ENCODE peak calls at places on chromosomes 16 and 17, in four cellular contexts. E, B, U and M are unnamed samples.

GRCh38 chr17:56592487-56593072 is 919 bp upstream of the NOG start:
- DNase-seq in E (peak), B (peak), U (peak), M (peak)

GRCh38 chr17:18921912-18922451 is 30.0 kb upstream of the SLC5A10 start:
- DNase-seq in E (peak), B (no peak), U (no peak), M (no peak)

GRCh38 chr16:23296994-23297393 is 5.1 kb upstream of the SCNN1B start:
- DNase-seq in E (no peak), B (peak), U (peak), M (peak)

GRCh38 chr17:6752068-6752909 is 3.6 kb upstream of the XAF1 start:
- DNase-seq in E (peak), B (peak), U (no peak), M (no peak)

GRCh38 chr16:50338371-50339231 is 30.2 kb downstream of the BRD7 start:
- DNase-seq in E (peak), B (no peak), U (no peak), M (no peak)

GRCh38 chr16:71724320-71724751 is at the start of gene PHLPP2:
- DNase-seq in E (peak), B (no peak), U (no peak), M (no peak)

GRCh38 chr16:17432902-17433576 is 37.7 kb downstream of the XYLT1 start:
- DNase-seq in E (peak), B (no peak), U (no peak), M (no peak)

GRCh38 chr17:14515015-14515414 is 214.1 kb downstream of the HS3ST3B1 start:
- DNase-seq in E (no peak), B (no peak), U (no peak), M (no peak)

GRCh38 chr17:46986401-46986800 is 7.3 kb upstream of the RPRML start:
- DNase-seq in E (no peak), B (no peak), U (no peak), M (no peak)

GRCh38 chr16:81545470-81546175 is 101.0 kb downstream of the CMIP start:
- DNase-seq in E (no peak), B (no peak), U (no peak), M (no peak)

GRCh38 chr17:17103160-17103559 is 60.9 kb downstream of the MPRIP start:
- DNase-seq in E (no peak), B (no peak), U (no peak), M (no peak)

GRCh38 chr16:79182618-79183017 is 417.9 kb downstream of the MAF start:
- DNase-seq in E (no peak), B (no peak), U (no peak), M (no peak)

GRCh38 chr17:8117367-8117979 is 841 bp downstream of the ALOXE3 start:
- DNase-seq in E (no peak), B (peak), U (no peak), M (peak)

GRCh38 chr16:79605999-79606398 is 5.5 kb upstream of the MAF start:
- DNase-seq in E (no peak), B (peak), U (no peak), M (no peak)

GRCh38 chr16:24700549-24701392 is 28.7 kb upstream of the TNRC6A start:
- DNase-seq in E (peak), B (peak), U (no peak), M (peak)

GRCh38 chr17:79925242-79925957 is 86.2 kb upstream of the CBX4 start:
- DNase-seq in E (peak), B (no peak), U (no peak), M (no peak)

GRCh38 chr16:23207485-23207884 is 24.9 kb downstream of the SCNN1G start:
- DNase-seq in E (no peak), B (no peak), U (no peak), M (no peak)

DNA sequence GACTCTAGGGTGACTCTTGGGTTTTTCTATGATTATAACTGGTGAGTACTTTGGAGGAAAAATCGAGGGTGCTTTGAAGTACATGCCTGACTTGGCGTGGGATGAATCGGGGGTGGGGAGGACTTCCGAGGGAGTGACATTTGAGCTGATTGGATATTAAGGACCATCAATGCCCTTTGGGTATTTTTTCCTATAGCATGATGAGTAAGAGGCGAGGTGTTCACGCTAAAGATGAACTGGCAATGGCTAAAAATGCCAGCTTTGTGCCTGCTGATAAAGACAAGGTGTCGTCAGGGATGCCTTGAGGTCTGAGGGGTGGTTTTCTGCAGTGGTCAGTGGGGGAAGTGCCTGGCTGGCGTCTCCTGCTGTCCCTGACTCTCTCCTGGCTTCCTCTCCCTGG is 25.3 kb downstream of the USP43 start:
- DNase-seq in E (no peak), B (no peak), U (no peak), M (no peak)
- H3K56ac ChIP-seq in E (no peak), B (no peak), U (no peak), M (no peak)

GRCh38 chr17:32976605-32977004 is 15.0 kb upstream of the SPACA3 start:
- DNase-seq in E (no peak), B (no peak), U (no peak), M (no peak)
- H3K56ac ChIP-seq in E (no peak), B (no peak), U (no peak), M (no peak)

GRCh38 chr16:59400830-59401229 is 666.7 kb upstream of the GOT2 start:
- DNase-seq in E (no peak), B (no peak), U (no peak), M (no peak)

GRCh38 chr16:59392911-59393310 is 658.8 kb upstream of the GOT2 start:
- DNase-seq in E (no peak), B (no peak), U (no peak), M (no peak)

GRCh38 chr16:59394526-59394925 is 660.4 kb upstream of the GOT2 start:
- DNase-seq in E (no peak), B (no peak), U (no peak), M (no peak)

DNA sequence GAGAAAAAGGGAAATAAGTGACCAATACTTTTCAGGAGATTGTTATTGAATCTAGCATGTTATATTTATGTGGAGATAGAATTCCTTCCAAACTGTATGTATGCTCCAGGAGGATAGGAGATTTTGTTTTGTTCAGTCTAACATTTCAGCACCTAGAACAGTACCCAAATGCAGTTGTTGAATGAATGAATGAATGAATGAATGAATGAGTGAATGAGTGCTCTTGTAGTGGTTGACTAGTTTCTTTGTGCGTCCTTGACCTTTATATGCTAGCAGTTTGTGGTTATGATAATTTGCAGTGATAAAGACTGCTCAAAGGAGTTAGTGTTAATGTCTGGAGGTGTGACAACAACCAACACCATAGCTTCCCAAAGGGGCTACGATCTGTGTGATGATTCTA is 663.5 kb upstream of the GOT2 start:
- DNase-seq in E (no peak), B (no peak), U (no peak), M (no peak)
- H3K56ac ChIP-seq in E (no peak), B (no peak), U (no peak), M (no peak)

GRCh38 chr16:89556750-89557149 is 3.7 kb upstream of the RPL13 start:
- DNase-seq in E (no peak), B (no peak), U (no peak), M (no peak)
- H3K56ac ChIP-seq in E (no peak), B (no peak), U (no peak), M (no peak)

GRCh38 chr17:11719203-11719602 is 120.9 kb downstream of the DNAH9 start:
- DNase-seq in E (no peak), B (no peak), U (no peak), M (no peak)

GRCh38 chr17:11720816-11721215 is 122.5 kb downstream of the DNAH9 start:
- DNase-seq in E (no peak), B (no peak), U (no peak), M (no peak)

DNA sequence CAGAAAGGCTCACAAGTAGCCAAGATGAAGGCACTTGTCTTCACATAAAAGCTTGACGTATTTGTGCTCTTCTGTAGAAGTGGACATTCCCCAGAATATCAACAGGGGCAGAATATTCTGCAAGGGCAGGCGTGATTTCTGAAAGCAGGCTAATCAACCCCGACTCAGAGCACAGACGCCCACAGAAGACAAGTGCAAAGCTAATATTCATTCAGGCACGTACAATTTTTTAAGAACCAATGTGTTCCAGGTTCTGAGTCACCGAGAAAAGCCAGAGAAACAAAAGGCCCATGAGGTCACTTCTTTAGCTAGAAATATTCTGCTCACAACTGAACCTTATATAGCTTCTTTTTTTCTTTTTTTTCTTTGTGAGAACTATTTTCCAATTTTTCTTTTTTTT is 121.6 kb downstream of the DNAH9 start:
- DNase-seq in E (no peak), B (no peak), U (no peak), M (no peak)
- H3K56ac ChIP-seq in E (no peak), B (no peak), U (no peak), M (no peak)

DNA sequence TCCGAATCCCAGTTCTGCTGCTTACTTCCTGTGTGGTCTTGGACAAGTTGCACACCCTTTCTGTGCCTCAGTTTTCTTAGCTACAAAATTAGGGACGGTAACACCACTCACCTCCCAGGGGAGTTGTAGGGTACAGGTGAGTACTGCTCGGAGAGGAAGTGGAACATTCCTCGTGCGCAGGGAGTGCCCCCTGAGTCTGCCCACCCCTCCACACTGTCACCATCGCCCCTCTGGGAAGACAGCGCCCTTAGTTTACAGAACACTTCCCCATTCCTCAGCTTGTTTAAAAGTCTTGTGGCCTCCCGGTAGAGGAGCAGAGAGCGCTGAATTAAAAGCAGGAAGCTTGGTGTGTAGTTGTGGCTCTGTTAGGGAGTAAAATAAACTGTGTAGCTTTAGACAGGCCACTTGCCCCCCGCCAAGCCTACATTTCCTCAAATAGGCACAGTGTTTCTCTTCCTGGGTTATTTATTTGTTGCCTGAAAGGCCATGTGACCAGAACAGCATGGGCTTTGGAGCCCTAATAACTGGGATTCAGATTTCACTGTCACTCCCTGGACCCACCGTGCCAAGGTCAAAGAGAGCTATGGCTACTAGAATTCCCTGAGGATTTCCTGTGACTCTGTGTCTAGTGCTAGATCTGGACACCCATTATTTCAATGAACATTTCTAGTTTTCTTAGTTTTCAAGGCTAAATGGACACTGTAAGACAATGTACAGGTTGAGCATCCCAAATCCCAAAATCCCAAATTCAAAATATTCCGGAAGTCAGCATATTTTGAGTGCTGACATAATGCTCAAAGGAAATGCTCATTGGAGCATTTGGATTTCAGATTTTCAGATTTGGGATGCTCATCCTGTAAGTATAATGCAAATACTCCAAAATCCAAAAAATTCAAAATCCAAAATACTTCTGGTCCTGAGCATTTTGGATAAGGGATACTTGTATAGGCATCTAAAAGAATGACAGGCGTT is 372.5 kb downstream of the SNX29 start:
- DNase-seq in E (no peak), B (no peak), U (no peak), M (no peak)
- H3K56ac ChIP-seq in E (no peak), B (no peak), U (no peak), M (no peak)

GRCh38 chr17:75542728-75543336 is 17.3 kb downstream of the LLGL2 start:
- DNase-seq in E (no peak), B (no peak), U (no peak), M (no peak)
- H3K56ac ChIP-seq in E (no peak), B (no peak), U (no peak), M (no peak)